ENCODE peak calls at places on chromosomes 6 and 20, in four cellular contexts. L is NCI-H446, A is glutamatergic neuron, O is aorta. R is an unnamed sample.

GRCh38 chr6:42451595-42452170 is at the start of gene TRERF1:
- DNase-seq in L (peak), A (peak), O (peak), R (no peak)

GRCh38 chr6:138682722-138683521 is 90.6 kb upstream of the CCDC28A start:
- DNase-seq in L (peak), A (peak), O (no peak), R (no peak)

GRCh38 chr20:59584278-59584925 is 19.9 kb upstream of the PHACTR3 start:
- DNase-seq in L (no peak), A (peak), O (no peak), R (no peak)

GRCh38 chr6:13014551-13015378 is 298.2 kb downstream of the PHACTR1 start:
- DNase-seq in L (no peak), A (peak), O (no peak), R (no peak)

GRCh38 chr6:42434237-42434636 is 17.5 kb downstream of the TRERF1 start:
- DNase-seq in L (no peak), A (no peak), O (no peak), R (no peak)

GRCh38 chr6:6883011-6883410 is 224.8 kb upstream of the RREB1 start:
- DNase-seq in L (no peak), A (no peak), O (no peak), R (no peak)

GRCh38 chr20:63104312-63105181 is 97.8 kb upstream of the BHLHE23 start:
- DNase-seq in L (no peak), A (no peak), O (no peak), R (no peak)

GRCh38 chr6:161444464-161444863 is 170.6 kb upstream of the AGPAT4 start:
- DNase-seq in L (no peak), A (peak), O (peak), R (no peak)

GRCh38 chr6:105789935-105790334 is 296.2 kb upstream of the PRDM1 start:
- DNase-seq in L (no peak), A (no peak), O (no peak), R (no peak)

GRCh38 chr20:12171927-12172581 is 254.4 kb downstream of the BTBD3 start:
- DNase-seq in L (peak), A (no peak), O (no peak), R (no peak)

GRCh38 chr6:126718600-126719327 is 378.8 kb downstream of the CENPW start:
- DNase-seq in L (no peak), A (no peak), O (no peak), R (no peak)

GRCh38 chr6:142935553-142936517 is 9.1 kb downstream of the HIVEP2 start:
- DNase-seq in L (no peak), A (no peak), O (no peak), R (no peak)

GRCh38 chr20:63138855-63139341 is 77.0 kb downstream of the YTHDF1 start:
- DNase-seq in L (no peak), A (no peak), O (peak), R (no peak)